ENCODE peak calls at places on chromosomes 12 and 14, in ten cellular contexts. Y is A549, E is fibroblast of pulmonary artery, R is MG63, H is pancreas, P is mucosa of descending colon, W is endodermal cell, I is transverse colon, T is dorsolateral prefrontal cortex, O is GM23338. N is an unnamed sample.

GRCh38 chr14:23061995-23062394 is 4.7 kb upstream of the CDH24 start:
- DNase-seq in Y (peak), E (peak), R (peak), H (peak), P (no peak), W (no peak), I (peak), T (no peak), O (no peak), N (peak)

GRCh38 chr14:54211562-54212308 is 185.1 kb upstream of the CDKN3 start:
- DNase-seq in Y (peak), E (peak), R (peak), H (no peak), P (no peak), W (no peak), I (no peak), T (no peak), O (no peak), N (peak)

GRCh38 chr14:62674833-62675232 is 370.4 kb downstream of the KCNH5 start:
- DNase-seq in Y (no peak), E (peak), R (no peak), H (no peak), P (no peak), W (no peak), I (no peak), T (no peak), O (no peak), N (no peak)

GRCh38 chr14:91897121-91897701 is 29.9 kb upstream of the TC2N start:
- DNase-seq in Y (peak), E (peak), R (peak), H (peak), P (no peak), W (peak), I (peak), T (peak), O (peak), N (peak)

GRCh38 chr14:64549805-64550538 is at the start of gene PPP1R36:
- DNase-seq in Y (no peak), E (no peak), R (peak), H (peak), P (peak), W (peak), I (peak), T (peak), O (peak), N (peak)

GRCh38 chr14:51185754-51186153 is 54.3 kb upstream of the TMX1 start:
- DNase-seq in Y (no peak), E (no peak), R (no peak), H (no peak), P (no peak), W (no peak), I (no peak), T (no peak), O (no peak), N (no peak)

GRCh38 chr12:57401165-57401564 is 29.7 kb downstream of the R3HDM2 start:
- DNase-seq in Y (peak), E (no peak), R (no peak), H (no peak), P (no peak), W (no peak), I (no peak), T (no peak), O (no peak), N (no peak)

GRCh38 chr12:100672075-100672592 is 98.7 kb downstream of the GAS2L3 start:
- DNase-seq in Y (peak), E (no peak), R (peak), H (no peak), P (peak), W (peak), I (peak), T (no peak), O (peak), N (peak)

GRCh38 chr14:65159281-65160062 is 57.2 kb upstream of the MAX start:
- DNase-seq in Y (no peak), E (no peak), R (no peak), H (no peak), P (no peak), W (no peak), I (no peak), T (no peak), O (no peak), N (no peak)

GRCh38 chr14:56221392-56222128 is 103.3 kb downstream of the PELI2 start:
- DNase-seq in Y (no peak), E (no peak), R (no peak), H (no peak), P (no peak), W (no peak), I (no peak), T (no peak), O (no peak), N (no peak)

GRCh38 chr14:73613046-73613383 is 698 bp downstream of the ACOT6 start:
- DNase-seq in Y (peak), E (no peak), R (no peak), H (no peak), P (no peak), W (no peak), I (no peak), T (no peak), O (no peak), N (peak)

GRCh38 chr12:123388948-123389559 is 5.1 kb downstream of the KMT5A start:
- DNase-seq in Y (no peak), E (no peak), R (no peak), H (no peak), P (peak), W (no peak), I (no peak), T (no peak), O (peak), N (peak)

GRCh38 chr14:73461478-73462077 is 3.2 kb upstream of the NUMB start:
- DNase-seq in Y (no peak), E (no peak), R (no peak), H (no peak), P (peak), W (peak), I (no peak), T (peak), O (no peak), N (no peak)

GRCh38 chr12:126156806-126157574 is 1091.8 kb downstream of the AACS start:
- DNase-seq in Y (no peak), E (no peak), R (peak), H (peak), P (no peak), W (peak), I (no peak), T (peak), O (peak), N (no peak)

GRCh38 chr14:23544511-23545447 is 6.8 kb downstream of the ZFHX2 start:
- DNase-seq in Y (no peak), E (no peak), R (no peak), H (no peak), P (peak), W (peak), I (peak), T (peak), O (peak), N (peak)

GRCh38 chr12:106914796-106915634 is 40.7 kb upstream of the TMEM263 start:
- DNase-seq in Y (no peak), E (no peak), R (no peak), H (no peak), P (no peak), W (no peak), I (no peak), T (no peak), O (no peak), N (peak)

GRCh38 chr14:92520102-92520651 is 6.6 kb downstream of the RIN3 start:
- DNase-seq in Y (no peak), E (no peak), R (no peak), H (no peak), P (no peak), W (no peak), I (no peak), T (no peak), O (no peak), N (peak)

GRCh38 chr12:810635-811415 is 58.4 kb downstream of the WNK1 start:
- DNase-seq in Y (no peak), E (no peak), R (no peak), H (no peak), P (no peak), W (no peak), I (no peak), T (no peak), O (no peak), N (no peak)

GRCh38 chr14:66228267-66228970 is 257.8 kb upstream of the CCDC196 start:
- DNase-seq in Y (peak), E (peak), R (peak), H (no peak), P (no peak), W (no peak), I (no peak), T (no peak), O (no peak), N (no peak)

GRCh38 chr12:106246891-106247730 is 709 bp downstream of the CKAP4 start:
- DNase-seq in Y (peak), E (peak), R (peak), H (peak), P (peak), W (peak), I (peak), T (peak), O (peak), N (peak)

GRCh38 chr12:60172266-60172665 is 576.4 kb downstream of the SLC16A7 start:
- DNase-seq in Y (no peak), E (peak), R (no peak), H (no peak), P (no peak), W (no peak), I (no peak), T (no peak), O (no peak), N (no peak)

GRCh38 chr12:132474237-132474741 is 15.7 kb upstream of the FBRSL1 start:
- DNase-seq in Y (no peak), E (no peak), R (peak), H (no peak), P (no peak), W (peak), I (no peak), T (no peak), O (peak), N (no peak)

GRCh38 chr12:120722784-120723183 is 2.8 kb upstream of the ACADS start:
- DNase-seq in Y (no peak), E (no peak), R (no peak), H (no peak), P (no peak), W (no peak), I (no peak), T (no peak), O (no peak), N (no peak)

GRCh38 chr12:3325736-3326135 is 165.3 kb upstream of the PRMT8 start:
- DNase-seq in Y (no peak), E (no peak), R (no peak), H (no peak), P (no peak), W (no peak), I (no peak), T (peak), O (no peak), N (peak)

GRCh38 chr14:104238424-104239184 is 100.2 kb downstream of the KIF26A start:
- DNase-seq in Y (no peak), E (no peak), R (no peak), H (no peak), P (no peak), W (no peak), I (no peak), T (no peak), O (no peak), N (peak)

GRCh38 chr14:44833376-44833775 is 128.4 kb downstream of the KLHL28 start:
- DNase-seq in Y (peak), E (peak), R (no peak), H (no peak), P (no peak), W (no peak), I (no peak), T (no peak), O (no peak), N (no peak)

GRCh38 chr14:35532783-35533356 is 1.1 kb upstream of the INSM2 start:
- DNase-seq in Y (no peak), E (no peak), R (no peak), H (no peak), P (no peak), W (no peak), I (no peak), T (no peak), O (no peak), N (no peak)

GRCh38 chr12:108381793-108382436 is 42.8 kb upstream of the CMKLR1 start:
- DNase-seq in Y (no peak), E (peak), R (no peak), H (no peak), P (no peak), W (peak), I (no peak), T (peak), O (peak), N (peak)

GRCh38 chr12:50597200-50598195 is 92.7 kb downstream of the DIP2B start:
- DNase-seq in Y (peak), E (peak), R (peak), H (no peak), P (no peak), W (no peak), I (no peak), T (no peak), O (no peak), N (peak)

GRCh38 chr12:88896958-88897357 is 316.7 kb upstream of the KITLG start:
- DNase-seq in Y (no peak), E (peak), R (no peak), H (no peak), P (no peak), W (no peak), I (no peak), T (no peak), O (no peak), N (peak)

GRCh38 chr14:68902357-68902756 is 76.7 kb downstream of the ACTN1 start:
- DNase-seq in Y (no peak), E (no peak), R (no peak), H (no peak), P (no peak), W (no peak), I (no peak), T (no peak), O (no peak), N (peak)

GRCh38 chr14:68908201-68908600 is 70.9 kb downstream of the ACTN1 start:
- DNase-seq in Y (no peak), E (no peak), R (no peak), H (no peak), P (no peak), W (no peak), I (no peak), T (no peak), O (no peak), N (no peak)

GRCh38 chr14:68906439-68906838 is 72.7 kb downstream of the ACTN1 start:
- DNase-seq in Y (no peak), E (no peak), R (no peak), H (no peak), P (no peak), W (no peak), I (no peak), T (no peak), O (no peak), N (peak)

GRCh38 chr14:68908860-68909259 is 70.2 kb downstream of the ACTN1 start:
- DNase-seq in Y (no peak), E (no peak), R (no peak), H (no peak), P (no peak), W (no peak), I (no peak), T (no peak), O (no peak), N (no peak)

DNA sequence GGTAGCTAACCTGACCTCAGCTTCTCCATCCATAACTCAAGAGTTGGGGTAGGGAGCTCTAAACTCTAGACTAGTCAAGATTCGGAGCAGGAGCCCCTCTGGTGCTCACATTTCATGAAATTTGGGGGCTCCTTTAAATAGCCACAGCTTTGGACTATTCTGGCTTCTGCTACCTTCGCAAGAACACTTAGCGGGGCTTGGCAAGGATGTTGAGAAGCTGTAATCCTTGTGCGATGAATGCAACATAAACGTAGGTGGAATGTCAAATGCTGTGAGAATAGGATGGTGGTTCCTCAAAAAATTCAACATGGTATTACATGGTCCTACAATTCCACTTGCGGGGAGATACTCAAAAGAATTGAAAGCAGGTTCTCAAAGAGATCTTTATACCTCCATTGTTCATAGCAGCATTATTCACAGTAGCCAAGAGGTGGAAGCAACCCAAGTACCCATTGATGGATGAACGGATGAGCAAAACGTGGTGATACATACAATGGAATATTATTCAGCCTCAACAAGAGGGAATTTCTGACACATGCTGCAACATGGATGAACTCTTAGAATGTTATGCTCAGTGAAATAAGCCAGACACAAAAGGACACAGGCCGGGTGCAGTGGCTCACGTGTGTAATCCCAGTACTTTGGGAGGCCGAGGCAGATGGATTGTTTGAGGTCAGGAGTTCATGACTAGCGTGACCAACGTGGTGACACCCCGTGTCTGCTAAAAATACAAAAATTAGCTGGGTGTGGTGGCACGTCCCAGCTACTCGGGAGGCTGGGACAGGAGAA is 73.8 kb downstream of the ACTN1 start:
- DNase-seq in Y (no peak), E (no peak), R (no peak), H (no peak), P (no peak), W (no peak), I (no peak), T (no peak), O (no peak), N (no peak)
- H3K4me3 ChIP-seq in Y (no peak), E (no peak), R (no peak), H (no peak), P (no peak), W (no peak), I (no peak), T (no peak), O (no peak), N (no peak)

DNA sequence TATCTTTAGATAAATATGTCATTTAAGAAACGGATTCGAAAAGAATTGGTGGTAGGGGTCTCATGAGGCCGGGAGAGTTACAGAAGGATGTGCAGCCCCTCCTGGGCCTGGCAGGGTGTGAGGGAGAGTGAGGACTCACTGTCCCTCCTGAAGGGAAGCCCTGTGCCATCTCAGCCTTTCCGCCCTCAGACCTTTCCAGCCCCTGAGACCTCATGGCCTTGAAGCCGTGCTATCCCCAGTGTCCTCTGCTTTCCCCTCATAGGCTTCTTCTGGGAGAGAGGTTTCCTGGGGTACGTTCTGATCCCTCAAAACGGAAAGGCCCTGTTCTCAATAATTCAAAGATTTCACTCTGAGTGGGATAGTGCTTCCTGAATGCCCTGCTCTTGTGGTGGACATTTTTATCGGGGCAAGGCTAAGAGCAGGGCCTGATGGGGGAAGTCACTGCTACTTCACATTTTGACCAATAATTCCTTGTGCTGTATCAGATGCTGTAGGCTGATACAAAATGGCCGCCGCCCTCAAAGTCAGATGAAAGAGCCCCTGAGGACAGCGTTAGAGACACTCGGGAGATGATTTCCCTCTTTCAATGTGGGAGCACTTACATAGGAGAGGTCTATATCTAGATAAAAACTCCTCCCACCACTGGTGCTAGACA is 1.3 kb downstream of the CD4 start:
- DNase-seq in Y (no peak), E (no peak), R (no peak), H (no peak), P (no peak), W (no peak), I (no peak), T (no peak), O (no peak), N (no peak)
- H3K4me3 ChIP-seq in Y (no peak), E (no peak), R (no peak), H (no peak), P (no peak), W (no peak), I (no peak), T (peak), O (no peak), N (no peak)

GRCh38 chr12:76763746-76764675 is at the start of gene ZDHHC17:
- DNase-seq in Y (peak), E (peak), R (peak), H (peak), P (peak), W (peak), I (peak), T (peak), O (peak), N (peak)

GRCh38 chr12:76765598-76765997 is 1.7 kb downstream of the ZDHHC17 start:
- DNase-seq in Y (no peak), E (no peak), R (no peak), H (no peak), P (no peak), W (no peak), I (no peak), T (no peak), O (no peak), N (no peak)

GRCh38 chr12:76762556-76762955 is 1.4 kb upstream of the ZDHHC17 start:
- DNase-seq in Y (no peak), E (no peak), R (no peak), H (no peak), P (no peak), W (peak), I (no peak), T (no peak), O (peak), N (no peak)

GRCh38 chr12:76766161-76766560 is 2.2 kb downstream of the ZDHHC17 start:
- DNase-seq in Y (no peak), E (no peak), R (no peak), H (no peak), P (no peak), W (no peak), I (no peak), T (no peak), O (no peak), N (no peak)

DNA sequence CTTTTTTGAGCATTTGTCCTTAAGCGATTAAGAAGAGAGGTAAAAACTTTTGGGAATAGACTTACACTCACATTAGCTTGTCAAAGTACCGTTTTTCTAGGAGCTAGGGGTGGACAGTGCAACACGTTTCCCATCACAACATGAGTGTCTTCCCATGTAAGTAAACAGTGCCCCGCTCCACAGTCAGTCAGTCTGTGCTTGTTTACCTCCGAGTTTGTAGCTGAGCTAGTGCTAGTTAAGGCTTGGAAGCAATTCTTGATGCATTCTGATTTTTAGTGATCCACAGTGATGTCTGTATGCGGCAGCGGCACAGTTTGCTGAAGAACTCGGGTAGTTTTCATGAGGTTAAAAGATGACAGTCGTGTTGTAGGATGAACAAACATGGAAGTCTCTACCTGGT is 941 bp downstream of the ZDHHC17 start:
- DNase-seq in Y (no peak), E (peak), R (no peak), H (no peak), P (no peak), W (no peak), I (peak), T (no peak), O (peak), N (no peak)
- H3K4me3 ChIP-seq in Y (peak), E (peak), R (peak), H (peak), P (peak), W (peak), I (peak), T (peak), O (peak), N (peak)

DNA sequence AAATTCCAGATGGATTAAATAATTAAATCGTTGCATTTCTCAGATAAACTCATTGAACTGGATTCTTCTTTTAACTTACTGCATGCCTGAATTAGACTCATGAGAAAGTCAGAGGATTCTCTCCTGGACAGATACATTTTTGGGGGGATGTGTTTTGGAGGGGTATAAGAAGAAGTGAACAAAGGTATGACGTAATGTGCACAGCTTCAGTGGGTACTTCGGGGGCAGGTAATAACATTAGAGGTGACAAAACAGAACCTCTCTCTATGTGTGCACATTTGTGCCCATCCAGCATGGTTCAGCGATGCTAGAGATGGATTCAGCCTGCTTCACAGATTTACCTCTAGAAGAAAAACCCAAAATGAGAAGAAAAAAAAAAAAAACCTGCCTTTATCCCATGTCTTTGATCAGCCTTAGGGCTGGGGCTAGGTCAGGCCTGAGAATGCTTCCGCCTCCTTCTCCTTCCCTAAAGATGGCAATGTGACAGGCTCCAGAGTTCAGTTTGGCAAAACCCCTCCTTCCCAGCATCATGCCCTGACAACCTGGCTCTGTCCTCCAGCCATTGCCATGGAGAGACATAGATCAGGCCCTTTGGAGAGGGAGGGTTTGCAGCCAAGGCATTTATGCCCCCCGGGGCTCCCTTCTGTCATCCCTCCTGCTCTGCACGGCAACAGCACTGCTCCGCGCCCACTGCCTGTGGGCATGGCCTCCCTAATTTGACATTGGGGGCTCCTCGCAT is 166.7 kb downstream of the KCNA5 start:
- DNase-seq in Y (no peak), E (no peak), R (no peak), H (no peak), P (no peak), W (no peak), I (no peak), T (peak), O (no peak), N (no peak)
- H3K4me3 ChIP-seq in Y (no peak), E (no peak), R (no peak), H (no peak), P (no peak), W (no peak), I (no peak), T (no peak), O (no peak), N (no peak)

N was measured in osteoblast.